ENCODE peak calls at places on chromosomes 11 and 22, in seven cellular contexts. Z is gastrocnemius medialis, M is HCT116, V is PC-3, K is IMR-90, N is SK-N-SH, T is MM.1S. Y is an unnamed sample.

GRCh38 chr11:17770048-17770652 is 35.6 kb downstream of the KCNC1 start:
- DNase-seq in M (no peak), Z (no peak), N (peak; percentile 52), K (no peak), V (no peak), T (no peak), Y (no peak)

GRCh38 chr11:36354221-36355003 is 58.3 kb downstream of the PRR5L start:
- DNase-seq in T (peak; percentile 72), K (peak; percentile 67), V (peak; percentile 47), M (no peak), N (no peak), Z (no peak), Y (peak; percentile 96)

GRCh38 chr11:69055212-69055586 is 6.5 kb downstream of the TPCN2 start:
- DNase-seq in M (no peak), V (no peak), Z (no peak), T (no peak), N (no peak), K (no peak), Y (no peak)

GRCh38 chr11:74923125-74923524 is 25.8 kb downstream of the XRRA1 start:
- DNase-seq in M (no peak), Z (no peak), K (no peak), N (no peak), T (no peak), V (no peak), Y (no peak)

GRCh38 chr11:75851203-75851602 is 36.2 kb downstream of the UVRAG start:
- DNase-seq in T (no peak), K (no peak), Z (no peak), N (no peak), M (no peak), V (no peak), Y (no peak)

GRCh38 chr11:60315866-60316265 is 11.2 kb upstream of the MS4A6E start:
- DNase-seq in K (no peak), N (no peak), V (no peak), T (no peak), Z (no peak), M (no peak), Y (no peak)

GRCh38 chr22:47022075-47022473 is 259.6 kb downstream of the TBC1D22A start:
- DNase-seq in M (no peak), T (no peak), N (no peak), Z (no peak), K (peak; percentile 22), V (no peak), Y (no peak)

GRCh38 chr11:18705651-18706281 is 7.2 kb downstream of the TMEM86A start:
- DNase-seq in N (peak; percentile 72), K (no peak), V (no peak), T (no peak), M (no peak), Z (no peak), Y (no peak)

DNA sequence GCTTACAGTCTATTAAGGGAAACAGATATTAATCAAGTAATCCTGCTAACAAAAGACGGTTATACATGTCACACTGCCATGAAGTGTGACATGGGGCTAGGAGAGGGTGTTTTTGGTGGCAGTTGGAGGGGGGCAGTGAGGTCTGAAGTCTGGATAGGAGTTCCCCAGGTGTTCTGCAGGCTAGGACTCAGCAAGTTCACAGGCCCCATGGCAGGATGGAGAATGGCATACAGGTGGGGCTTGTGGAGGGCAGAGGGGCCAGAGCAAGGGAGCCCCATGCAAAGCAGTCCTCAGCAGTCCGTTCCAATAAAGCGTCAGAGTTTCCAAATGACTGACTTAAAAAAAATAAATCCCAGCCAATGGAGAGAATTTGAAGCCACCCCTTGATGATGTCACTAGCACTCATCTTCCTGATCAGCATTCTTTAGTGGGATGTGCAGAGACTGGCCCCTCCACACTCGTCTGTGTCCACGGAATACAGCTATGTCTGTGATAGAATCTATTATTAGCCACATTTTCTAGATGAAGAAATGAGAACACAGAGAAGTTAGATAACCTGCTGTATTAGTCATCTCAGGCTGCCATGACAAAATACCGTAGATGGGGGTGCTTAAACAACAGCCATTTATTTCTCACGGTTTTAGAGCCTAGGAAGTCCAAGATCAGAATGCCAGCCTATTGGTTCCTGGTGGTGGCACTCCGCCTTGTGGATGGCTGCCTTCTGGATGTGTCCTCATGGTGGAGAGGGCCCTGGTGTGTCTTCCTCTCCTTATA is 32.6 kb downstream of the PRDM11 start:
- DNase-seq in T (no peak), M (no peak), N (no peak), Z (no peak), K (peak; percentile 71), V (no peak), Y (peak; percentile 94)
- TF ChIP-seq CTCF in T (no peak), M (no peak), N (no peak), Z (no peak), K (no peak), V (no peak), Y (peak; percentile 38)

GRCh38 chr22:28893810-28894209 is 10.4 kb downstream of the ZNRF3 start:
- DNase-seq in M (no peak), T (no peak), V (no peak), N (no peak), K (no peak), Z (no peak), Y (no peak)

GRCh38 chr22:28894793-28895192 is 11.4 kb downstream of the ZNRF3 start:
- DNase-seq in M (no peak), T (no peak), V (no peak), K (no peak), Z (no peak), N (no peak), Y (no peak)

GRCh38 chr22:28894320-28894719 is 10.9 kb downstream of the ZNRF3 start:
- DNase-seq in M (no peak), T (no peak), V (peak; percentile 39), K (no peak), N (no peak), Z (no peak), Y (peak; percentile 77)

GRCh38 chr22:28891156-28891733 is 7.9 kb downstream of the ZNRF3 start:
- DNase-seq in K (no peak), Z (no peak), N (peak; percentile 52), T (no peak), V (no peak), M (no peak), Y (no peak)

GRCh38 chr22:28892175-28892731 is 8.9 kb downstream of the ZNRF3 start:
- DNase-seq in K (no peak), N (no peak), Z (peak; percentile 44), M (no peak), V (no peak), T (no peak), Y (peak; percentile 61)
- H3K4me1 ChIP-seq in K (no peaks in the 10 kb centered on the region), N (no peaks in the 10 kb centered on the region), Z (peaks cover 45% of the 10 kb centered on the region), M (peaks cover 37% of the 10 kb centered on the region), V (peaks cover 6% of the 10 kb centered on the region), T (no peaks in the 10 kb centered on the region), Y (peaks cover 29% of the 10 kb centered on the region)

GRCh38 chr22:35930933-35931332 is 97.7 kb downstream of the RBFOX2 start:
- DNase-seq in M (peak; percentile 44), Z (no peak), K (peak; percentile 80), T (peak; percentile 57), N (peak; percentile 59), V (peak; percentile 49), Y (peak; percentile 28)
- TF ChIP-seq CTCF in M (peak; percentile 85), Z (peak; percentile 67), K (peak; percentile 78), T (peak; percentile 53), N (peak; percentile 81), V (peak; percentile 62), Y (peak; percentile 61)

GRCh38 chr11:61756147-61756451 is 3.7 kb downstream of the MYRF start:
- DNase-seq in Z (no peak), N (no peak), V (no peak), T (no peak), K (no peak), M (no peak), Y (no peak)

GRCh38 chr11:61754534-61755482 is 2.4 kb downstream of the MYRF start:
- DNase-seq in K (peak; percentile 54), T (no peak), V (no peak), N (no peak), Z (no peak), M (no peak), Y (no peak)

GRCh38 chr11:61756452-61757212 is 4.2 kb downstream of the MYRF start:
- DNase-seq in M (peak; percentile 56), T (no peak), Z (no peak), V (peak; percentile 65), N (no peak), K (peak; percentile 50), Y (no peak)

GRCh38 chr11:61760946-61761345 is 8.5 kb downstream of the MYRF start:
- DNase-seq in Z (no peak), M (no peak), N (no peak), V (no peak), K (no peak), T (no peak), Y (no peak)

GRCh38 chr11:61757213-61757862 is 4.9 kb downstream of the MYRF start:
- DNase-seq in K (no peak), T (no peak), Z (no peak), N (no peak), M (no peak), V (no peak), Y (no peak)
- H3K4me1 ChIP-seq in K (peaks cover 15% of the 10 kb centered on the region), T (no peaks in the 10 kb centered on the region), Z (no peaks in the 10 kb centered on the region), N (peaks cover 9% of the 10 kb centered on the region), M (peaks cover 40% of the 10 kb centered on the region), V (peaks cover 16% of the 10 kb centered on the region), Y (no peaks in the 10 kb centered on the region)

GRCh38 chr22:45353816-45354215 is 44.1 kb downstream of the FAM118A start:
- DNase-seq in Z (no peak), V (no peak), T (no peak), N (no peak), K (no peak), M (no peak), Y (no peak)
- TF ChIP-seq CTCF in Z (no peak), V (no peak), T (no peak), N (no peak), K (no peak), M (no peak), Y (no peak)

DNA sequence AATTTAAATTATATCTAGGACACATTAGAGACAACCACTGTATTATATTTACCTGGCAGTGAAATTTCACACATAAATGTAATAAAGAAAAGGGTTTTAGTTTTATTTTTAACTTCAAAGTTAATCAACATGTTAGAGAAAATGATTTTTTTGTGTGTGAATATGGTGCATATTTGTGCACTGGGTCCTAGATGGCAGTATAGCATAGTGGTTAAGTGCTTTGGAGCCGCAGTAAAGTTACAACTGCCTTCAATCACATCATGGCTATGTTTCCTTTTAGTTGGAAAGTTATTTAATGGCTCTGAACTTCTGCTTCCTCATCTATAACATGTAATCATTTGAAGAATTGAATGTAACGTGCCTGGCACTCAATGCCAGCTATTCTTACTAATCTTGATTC is 108.9 kb upstream of the DDI1 start:
- DNase-seq in V (peak; percentile 49), T (peak; percentile 37), M (no peak), K (peak; percentile 58), Z (no peak), N (peak; percentile 11), Y (no peak)
- H3K4me1 ChIP-seq in V (peaks cover 18% of the 10 kb centered on the region), T (peaks cover 33% of the 10 kb centered on the region), M (peaks cover 3% of the 10 kb centered on the region), K (peaks cover 7% of the 10 kb centered on the region), Z (no peaks in the 10 kb centered on the region), N (no peaks in the 10 kb centered on the region), Y (no peaks in the 10 kb centered on the region)

Y was measured in foreskin keratinocyte.